ENCODE peak calls at places on chromosomes 13 and 19, in nine cellular contexts. One of them, this sample, is unnamed. For H3K79me2, the result is how much of the 10 kb centered on the place peaks cover.

GRCh38 chr19:55304279-55304978 is 20.6 kb downstream of the BRSK1 start:
- DNase-seq in GM23338: peak
- DNase-seq in PC-3: peak
- DNase-seq in SK-N-SH: peak
- DNase-seq in hepatocyte: peak
- DNase-seq in GM23248: peak
- DNase-seq in neural progenitor cell: peak
- DNase-seq in HCT116: no peak
- DNase-seq in MM.1S: no peak
- DNase-seq in this sample: peak

GRCh38 chr13:77330009-77330471 is 3.1 kb upstream of the MYCBP2 start:
- DNase-seq in GM23338: no peak
- DNase-seq in PC-3: no peak
- DNase-seq in GM23248: peak
- DNase-seq in SK-N-SH: no peak
- DNase-seq in MM.1S: peak
- DNase-seq in hepatocyte: no peak
- DNase-seq in HCT116: no peak
- DNase-seq in neural progenitor cell: no peak
- DNase-seq in this sample: peak

GRCh38 chr19:3245050-3245449 is 20.6 kb downstream of the CELF5 start:
- DNase-seq in PC-3: no peak
- DNase-seq in HCT116: no peak
- DNase-seq in SK-N-SH: no peak
- DNase-seq in GM23338: no peak
- DNase-seq in MM.1S: no peak
- DNase-seq in neural progenitor cell: no peak
- DNase-seq in hepatocyte: no peak
- DNase-seq in GM23248: no peak
- DNase-seq in this sample: no peak

GRCh38 chr13:95660981-95661581 is 15.9 kb upstream of the DNAJC3 start:
- DNase-seq in neural progenitor cell: peak
- DNase-seq in GM23248: peak
- DNase-seq in PC-3: peak
- DNase-seq in hepatocyte: peak
- DNase-seq in HCT116: peak
- DNase-seq in MM.1S: peak
- DNase-seq in SK-N-SH: peak
- DNase-seq in GM23338: peak
- DNase-seq in this sample: peak

GRCh38 chr13:30382836-30383525 is 39.3 kb upstream of the UBE2L5 start:
- DNase-seq in HCT116: no peak
- DNase-seq in GM23248: no peak
- DNase-seq in PC-3: no peak
- DNase-seq in MM.1S: peak
- DNase-seq in hepatocyte: no peak
- DNase-seq in GM23338: no peak
- DNase-seq in neural progenitor cell: no peak
- DNase-seq in SK-N-SH: no peak
- DNase-seq in this sample: peak

GRCh38 chr13:62085337-62085736 is 669.7 kb upstream of the PCDH20 start:
- DNase-seq in PC-3: no peak
- DNase-seq in GM23248: no peak
- DNase-seq in SK-N-SH: no peak
- DNase-seq in HCT116: no peak
- DNase-seq in hepatocyte: no peak
- DNase-seq in MM.1S: no peak
- DNase-seq in GM23338: peak
- DNase-seq in neural progenitor cell: no peak
- DNase-seq in this sample: no peak

GRCh38 chr19:44927746-44928145 is 13.3 kb downstream of the APOC1 start:
- DNase-seq in GM23338: no peak
- DNase-seq in PC-3: no peak
- DNase-seq in HCT116: no peak
- DNase-seq in hepatocyte: no peak
- DNase-seq in SK-N-SH: peak
- DNase-seq in GM23248: peak
- DNase-seq in MM.1S: no peak
- DNase-seq in neural progenitor cell: no peak
- DNase-seq in this sample: no peak

GRCh38 chr13:24208314-24208713 is 47.8 kb downstream of the SPATA13 start:
- DNase-seq in HCT116: peak
- DNase-seq in GM23248: peak
- DNase-seq in MM.1S: no peak
- DNase-seq in PC-3: peak
- DNase-seq in neural progenitor cell: no peak
- DNase-seq in hepatocyte: no peak
- DNase-seq in GM23338: no peak
- DNase-seq in SK-N-SH: no peak
- DNase-seq in this sample: no peak

GRCh38 chr19:28296506-28296905 is 916.4 kb downstream of the UQCRFS1 start:
- DNase-seq in hepatocyte: no peak
- DNase-seq in neural progenitor cell: no peak
- DNase-seq in PC-3: no peak
- DNase-seq in GM23248: peak
- DNase-seq in SK-N-SH: no peak
- DNase-seq in GM23338: no peak
- DNase-seq in HCT116: no peak
- DNase-seq in MM.1S: no peak
- DNase-seq in this sample: no peak

GRCh38 chr19:49142866-49143335 is 12.3 kb downstream of the HRC start:
- DNase-seq in PC-3: peak
- DNase-seq in MM.1S: peak
- DNase-seq in GM23338: peak
- DNase-seq in SK-N-SH: peak
- DNase-seq in HCT116: no peak
- DNase-seq in hepatocyte: peak
- DNase-seq in neural progenitor cell: peak
- DNase-seq in GM23248: peak
- DNase-seq in this sample: peak

GRCh38 chr13:24074687-24075086 is 85.8 kb upstream of the SPATA13 start:
- DNase-seq in GM23248: no peak
- DNase-seq in HCT116: no peak
- DNase-seq in SK-N-SH: no peak
- DNase-seq in neural progenitor cell: no peak
- DNase-seq in PC-3: peak
- DNase-seq in hepatocyte: no peak
- DNase-seq in GM23338: no peak
- DNase-seq in MM.1S: no peak
- DNase-seq in this sample: no peak

GRCh38 chr19:55319786-55320185 is 5.4 kb downstream of the TMEM150B start:
- DNase-seq in GM23338: peak
- DNase-seq in neural progenitor cell: peak
- DNase-seq in GM23248: peak
- DNase-seq in PC-3: no peak
- DNase-seq in MM.1S: no peak
- DNase-seq in hepatocyte: peak
- DNase-seq in SK-N-SH: peak
- DNase-seq in HCT116: no peak
- DNase-seq in this sample: peak

DNA sequence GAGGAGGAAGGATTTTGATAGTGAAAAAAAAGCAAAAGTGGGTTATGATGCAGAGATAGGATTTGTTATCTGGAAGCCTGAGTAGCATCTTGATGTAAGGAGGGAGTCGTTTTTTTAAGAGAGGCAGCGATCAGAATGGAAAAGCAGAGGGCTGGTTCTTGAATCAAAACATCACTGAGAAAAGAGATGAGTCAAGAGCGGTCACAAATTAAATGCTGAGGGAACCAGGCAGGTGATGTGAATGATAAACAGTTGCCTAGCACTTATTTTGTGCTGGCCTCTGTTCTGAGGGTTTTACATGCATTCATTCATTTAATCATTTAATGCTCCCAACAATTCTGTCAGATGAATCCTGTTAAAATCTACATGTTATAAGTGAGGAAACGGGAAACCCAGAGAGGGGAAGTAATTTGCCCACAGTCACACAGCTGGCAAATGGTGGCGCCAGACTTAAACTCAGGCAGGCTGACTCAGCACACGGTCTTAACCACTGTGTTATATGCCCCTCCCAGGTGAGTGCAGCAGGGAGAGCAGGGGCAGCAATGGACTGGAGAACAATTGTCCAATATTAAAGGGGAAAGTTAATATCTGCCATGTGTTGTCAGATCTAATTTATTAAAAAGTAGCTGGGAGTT is 21.4 kb downstream of the SIGLECL1 start:
- DNase-seq in GM23248: no peak
- DNase-seq in HCT116: no peak
- DNase-seq in GM23338: peak
- DNase-seq in MM.1S: no peak
- DNase-seq in hepatocyte: no peak
- DNase-seq in neural progenitor cell: no peak
- DNase-seq in SK-N-SH: no peak
- DNase-seq in PC-3: peak
- DNase-seq in this sample: no peak
- H2AFZ ChIP-seq in GM23248: no peak
- H2AFZ ChIP-seq in HCT116: peak
- H2AFZ ChIP-seq in GM23338: no peak
- H2AFZ ChIP-seq in MM.1S: no peak
- H2AFZ ChIP-seq in hepatocyte: no peak
- H2AFZ ChIP-seq in neural progenitor cell: no peak
- H2AFZ ChIP-seq in SK-N-SH: no peak
- H2AFZ ChIP-seq in PC-3: no peak
- H2AFZ ChIP-seq in this sample: no peak

GRCh38 chr13:114101325-114101821 is 31.1 kb downstream of the RASA3 start:
- DNase-seq in MM.1S: no peak
- DNase-seq in HCT116: no peak
- DNase-seq in SK-N-SH: peak
- DNase-seq in GM23338: no peak
- DNase-seq in neural progenitor cell: no peak
- DNase-seq in PC-3: no peak
- DNase-seq in GM23248: peak
- DNase-seq in hepatocyte: no peak
- DNase-seq in this sample: no peak

GRCh38 chr13:114099191-114099590 is 33.2 kb downstream of the RASA3 start:
- DNase-seq in SK-N-SH: peak
- DNase-seq in MM.1S: peak
- DNase-seq in GM23338: no peak
- DNase-seq in HCT116: peak
- DNase-seq in GM23248: peak
- DNase-seq in PC-3: peak
- DNase-seq in hepatocyte: peak
- DNase-seq in neural progenitor cell: peak
- DNase-seq in this sample: no peak

GRCh38 chr13:114100446-114101320 is 31.7 kb downstream of the RASA3 start:
- DNase-seq in MM.1S: peak
- DNase-seq in GM23338: no peak
- DNase-seq in GM23248: peak
- DNase-seq in SK-N-SH: peak
- DNase-seq in PC-3: no peak
- DNase-seq in neural progenitor cell: no peak
- DNase-seq in hepatocyte: no peak
- DNase-seq in HCT116: no peak
- DNase-seq in this sample: no peak

GRCh38 chr13:114097893-114098688 is 34.3 kb downstream of the RASA3 start:
- DNase-seq in hepatocyte: no peak
- DNase-seq in neural progenitor cell: no peak
- DNase-seq in GM23338: no peak
- DNase-seq in HCT116: no peak
- DNase-seq in PC-3: no peak
- DNase-seq in MM.1S: no peak
- DNase-seq in SK-N-SH: peak
- DNase-seq in GM23248: no peak
- DNase-seq in this sample: no peak

DNA sequence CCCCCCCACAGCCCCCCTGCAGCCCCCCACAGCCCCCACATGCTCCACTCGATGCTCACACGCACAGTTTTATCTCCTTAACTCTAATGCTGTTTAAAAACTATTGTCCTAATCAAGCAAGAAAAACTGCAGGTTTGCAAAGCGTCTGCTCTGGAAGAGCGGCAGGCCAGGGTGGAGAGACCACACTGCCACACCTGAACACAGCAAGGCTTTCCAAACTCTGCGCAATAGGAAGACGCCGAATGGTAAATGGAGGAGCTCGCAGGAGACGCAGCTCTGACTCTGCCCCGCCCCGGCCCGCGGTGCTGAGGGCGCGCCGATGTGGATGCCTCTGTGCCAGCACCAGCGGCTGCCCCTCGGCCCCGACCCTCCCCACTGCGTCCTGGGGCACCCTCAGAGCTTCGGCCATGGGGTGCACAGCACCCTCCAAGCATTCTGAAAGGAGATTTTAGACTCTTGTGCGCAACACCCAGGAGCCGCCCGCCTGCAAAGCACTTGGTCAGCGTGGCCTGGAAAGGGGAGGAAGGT is 32.4 kb downstream of the RASA3 start:
- DNase-seq in neural progenitor cell: peak
- DNase-seq in MM.1S: peak
- DNase-seq in hepatocyte: no peak
- DNase-seq in GM23248: peak
- DNase-seq in GM23338: peak
- DNase-seq in HCT116: peak
- DNase-seq in PC-3: peak
- DNase-seq in SK-N-SH: peak
- DNase-seq in this sample: peak
- TF ChIP-seq EZH2phosphoT487 in neural progenitor cell: no peak
- TF ChIP-seq EZH2phosphoT487 in MM.1S: no peak
- TF ChIP-seq EZH2phosphoT487 in hepatocyte: no peak
- TF ChIP-seq EZH2phosphoT487 in GM23248: no peak
- TF ChIP-seq EZH2phosphoT487 in GM23338: no peak
- TF ChIP-seq EZH2phosphoT487 in HCT116: no peak
- TF ChIP-seq EZH2phosphoT487 in PC-3: no peak
- TF ChIP-seq EZH2phosphoT487 in SK-N-SH: no peak
- TF ChIP-seq EZH2phosphoT487 in this sample: no peak

GRCh38 chr13:91348906-91349435 is 1.5 kb downstream of the MIR17HG start:
- DNase-seq in hepatocyte: peak
- DNase-seq in GM23338: peak
- DNase-seq in GM23248: peak
- DNase-seq in MM.1S: peak
- DNase-seq in HCT116: peak
- DNase-seq in SK-N-SH: peak
- DNase-seq in PC-3: peak
- DNase-seq in neural progenitor cell: peak
- DNase-seq in this sample: peak
- H3K79me2 ChIP-seq in hepatocyte: under half
- H3K79me2 ChIP-seq in GM23338: half or more
- H3K79me2 ChIP-seq in GM23248: under half
- H3K79me2 ChIP-seq in MM.1S: under half
- H3K79me2 ChIP-seq in HCT116: under half
- H3K79me2 ChIP-seq in SK-N-SH: under half
- H3K79me2 ChIP-seq in PC-3: under half
- H3K79me2 ChIP-seq in neural progenitor cell: half or more
- H3K79me2 ChIP-seq in this sample: half or more

DNA sequence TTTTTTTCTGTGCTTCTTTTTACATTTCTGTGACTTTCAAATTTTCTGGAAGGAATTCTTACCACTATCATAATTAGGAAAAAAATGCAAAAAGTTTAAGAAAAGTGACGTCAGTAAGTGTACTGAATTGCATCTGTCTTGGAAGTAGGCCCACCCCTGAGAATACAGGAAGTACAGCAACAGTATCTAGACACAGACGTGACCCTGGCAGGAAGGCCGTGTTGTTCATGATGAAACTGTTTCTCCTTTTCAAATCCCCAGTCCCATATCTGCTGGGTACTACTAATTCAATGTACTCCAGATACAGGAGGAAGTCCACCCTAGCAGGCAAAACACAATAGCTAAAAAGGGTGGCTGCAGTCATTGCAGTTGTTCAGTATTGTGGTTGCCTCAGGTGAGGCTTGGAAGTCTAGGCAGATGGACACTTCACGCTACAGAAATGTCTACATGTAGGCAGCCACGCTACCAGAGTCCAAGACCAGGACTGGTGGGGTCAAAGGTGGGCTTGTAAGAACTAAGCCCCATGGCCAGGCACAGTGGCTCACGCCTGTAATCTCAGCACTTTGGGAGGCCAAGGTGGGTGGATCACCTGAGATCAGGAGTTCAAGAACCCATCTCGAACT is 49.6 kb upstream of the MED4 start:
- DNase-seq in GM23338: no peak
- DNase-seq in MM.1S: no peak
- DNase-seq in GM23248: peak
- DNase-seq in HCT116: no peak
- DNase-seq in SK-N-SH: no peak
- DNase-seq in PC-3: no peak
- DNase-seq in neural progenitor cell: no peak
- DNase-seq in hepatocyte: no peak
- DNase-seq in this sample: peak
- H2AFZ ChIP-seq in GM23338: no peak
- H2AFZ ChIP-seq in MM.1S: no peak
- H2AFZ ChIP-seq in GM23248: peak
- H2AFZ ChIP-seq in HCT116: no peak
- H2AFZ ChIP-seq in SK-N-SH: no peak
- H2AFZ ChIP-seq in PC-3: no peak
- H2AFZ ChIP-seq in neural progenitor cell: no peak
- H2AFZ ChIP-seq in hepatocyte: no peak
- H2AFZ ChIP-seq in this sample: peak